ENCODE peak calls at places on chromosomes 12 and 14, in five cellular contexts. I is fibroblast of the aortic adventitia, N is fibroblast of mammary gland, G is A549, A is body of pancreas. S is an unnamed sample.

GRCh38 chr14:58298880-58299664 is 717 bp downstream of the ARID4A start:
- DNase-seq in I (no peak), N (no peak), G (peak), A (peak), S (peak)

GRCh38 chr14:73810478-73811163 is 41.0 kb upstream of the PTGR2 start:
- DNase-seq in I (no peak), N (no peak), G (no peak), A (no peak), S (no peak)

GRCh38 chr14:31420013-31420318 is 384 bp downstream of the HEATR5A start:
- DNase-seq in I (no peak), N (no peak), G (peak), A (peak), S (no peak)

GRCh38 chr12:5806376-5807089 is 138.5 kb downstream of the ANO2 start:
- DNase-seq in I (no peak), N (no peak), G (no peak), A (no peak), S (no peak)

GRCh38 chr12:31106101-31106803 is 32.6 kb downstream of the DDX11 start:
- DNase-seq in I (no peak), N (no peak), G (no peak), A (no peak), S (no peak)

GRCh38 chr12:53937099-53937498 is 1.5 kb upstream of the HOXC13 start:
- DNase-seq in I (no peak), N (no peak), G (no peak), A (no peak), S (no peak)

GRCh38 chr12:13348464-13348863 is 151.9 kb downstream of the EMP1 start:
- DNase-seq in I (no peak), N (peak), G (no peak), A (no peak), S (no peak)

GRCh38 chr12:65741662-65742480 is 82.4 kb upstream of the HMGA2 start:
- DNase-seq in I (peak), N (peak), G (peak), A (peak), S (peak)

GRCh38 chr14:99961826-99962518 is 103.2 kb upstream of the EVL start:
- DNase-seq in I (no peak), N (no peak), G (no peak), A (no peak), S (no peak)

GRCh38 chr12:106642991-106643390 is 60.2 kb downstream of the RFX4 start:
- DNase-seq in I (no peak), N (no peak), G (no peak), A (no peak), S (no peak)

GRCh38 chr14:67151082-67151666 is 38.1 kb upstream of the GARIN2 start:
- DNase-seq in I (peak), N (peak), G (no peak), A (no peak), S (peak)
- TF ChIP-seq CTCF in I (peak), N (peak), G (no peak), A (no peak), S (peak)

GRCh38 chr14:89576960-89577359 is 159.9 kb upstream of the FOXN3 start:
- DNase-seq in I (peak), N (no peak), G (no peak), A (no peak), S (no peak)
- H3K4me3 ChIP-seq in I (no peak), N (no peak), G (no peak), A (no peak), S (no peak)

GRCh38 chr14:102626530-102626929 is 34.1 kb downstream of the RCOR1 start:
- DNase-seq in I (no peak), N (no peak), G (no peak), A (no peak), S (no peak)
- TF ChIP-seq CTCF in I (no peak), N (no peak), G (no peak), A (no peak), S (no peak)

GRCh38 chr12:51320695-51321320 is 3.2 kb downstream of the BIN2 start:
- DNase-seq in I (peak), N (peak), G (no peak), A (no peak), S (peak)

GRCh38 chr12:51321882-51322281 is 2.1 kb downstream of the BIN2 start:
- DNase-seq in I (no peak), N (no peak), G (no peak), A (no peak), S (no peak)

GRCh38 chr12:51320311-51320694 is 3.7 kb downstream of the BIN2 start:
- DNase-seq in I (no peak), N (no peak), G (no peak), A (no peak), S (peak)

GRCh38 chr12:51322452-51322851 is 1.5 kb downstream of the BIN2 start:
- DNase-seq in I (no peak), N (no peak), G (no peak), A (no peak), S (no peak)

GRCh38 chr12:51318846-51319570 is 5.0 kb downstream of the BIN2 start:
- DNase-seq in I (no peak), N (no peak), G (no peak), A (no peak), S (no peak)
- H3K4me3 ChIP-seq in I (no peak), N (no peak), G (no peak), A (no peak), S (no peak)

DNA sequence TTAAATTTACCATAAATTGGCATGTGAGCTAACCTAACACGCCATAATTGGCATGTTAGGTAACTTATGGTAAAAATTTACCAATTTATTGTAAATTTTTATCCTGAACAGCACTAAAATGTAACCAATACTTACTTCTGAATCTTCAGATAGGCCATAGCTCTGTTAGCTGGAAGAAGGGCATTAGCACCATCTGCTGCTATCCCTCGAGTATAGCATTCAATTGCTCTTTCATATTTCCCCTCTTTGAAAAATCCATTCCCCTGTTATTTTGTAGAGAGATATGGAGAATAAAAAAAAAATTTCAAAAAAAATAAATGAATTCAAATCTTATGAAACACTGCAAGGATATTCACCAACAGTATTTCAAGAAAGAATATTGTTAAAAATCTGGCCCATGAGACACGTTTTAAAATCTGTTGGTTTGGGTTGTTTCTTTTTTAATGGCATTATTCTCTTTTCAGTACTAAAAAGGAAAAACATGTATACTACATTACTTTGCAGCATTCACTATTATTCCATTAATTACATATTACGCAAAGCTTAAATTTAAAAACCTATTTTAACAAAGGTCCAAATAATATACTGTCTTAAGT is 19.1 kb downstream of the RPAP3 start:
- DNase-seq in I (peak), N (peak), G (peak), A (no peak), S (peak)
- TF ChIP-seq CTCF in I (peak), N (peak), G (peak), A (peak), S (peak)

GRCh38 chr12:121452356-121453021 is 52.6 kb downstream of the RNF34 start:
- DNase-seq in I (no peak), N (no peak), G (no peak), A (no peak), S (no peak)

GRCh38 chr12:121454921-121455320 is 55.0 kb downstream of the RNF34 start:
- DNase-seq in I (no peak), N (no peak), G (no peak), A (no peak), S (no peak)

GRCh38 chr12:121453022-121453360 is 53.1 kb downstream of the RNF34 start:
- DNase-seq in I (no peak), N (no peak), G (no peak), A (no peak), S (no peak)

GRCh38 chr12:121453629-121454028 is 53.7 kb downstream of the RNF34 start:
- DNase-seq in I (no peak), N (no peak), G (no peak), A (no peak), S (no peak)

GRCh38 chr12:121451931-121452330 is 52.0 kb downstream of the RNF34 start:
- DNase-seq in I (no peak), N (no peak), G (no peak), A (no peak), S (no peak)
- H3K4me3 ChIP-seq in I (no peak), N (no peak), G (no peak), A (no peak), S (no peak)

GRCh38 chr14:78227466-78228077 is 57.4 kb downstream of the NRXN3 start:
- DNase-seq in I (no peak), N (peak), G (no peak), A (no peak), S (no peak)
- TF ChIP-seq CTCF in I (no peak), N (peak), G (no peak), A (no peak), S (no peak)

GRCh38 chr14:91395466-91395865 is 22.2 kb downstream of the CCDC88C start:
- DNase-seq in I (no peak), N (no peak), G (no peak), A (no peak), S (no peak)

GRCh38 chr14:91396959-91397815 is 20.4 kb downstream of the CCDC88C start:
- DNase-seq in I (no peak), N (no peak), G (no peak), A (peak), S (no peak)

GRCh38 chr14:91395998-91396660 is 21.5 kb downstream of the CCDC88C start:
- DNase-seq in I (no peak), N (no peak), G (no peak), A (no peak), S (no peak)

GRCh38 chr14:91392623-91393303 is 24.9 kb downstream of the CCDC88C start:
- DNase-seq in I (no peak), N (no peak), G (no peak), A (no peak), S (no peak)

GRCh38 chr14:91394105-91395081 is 23.2 kb downstream of the CCDC88C start:
- DNase-seq in I (no peak), N (no peak), G (no peak), A (no peak), S (no peak)
- H3K4me3 ChIP-seq in I (no peak), N (no peak), G (no peak), A (no peak), S (no peak)

GRCh38 chr12:92604786-92605185 is 98.0 kb upstream of the PLEKHG7 start:
- DNase-seq in I (peak), N (no peak), G (no peak), A (no peak), S (no peak)

GRCh38 chr12:92603741-92604432 is 98.9 kb upstream of the PLEKHG7 start:
- DNase-seq in I (peak), N (peak), G (no peak), A (no peak), S (no peak)

GRCh38 chr12:92601680-92602079 is 101.1 kb upstream of the PLEKHG7 start:
- DNase-seq in I (no peak), N (no peak), G (no peak), A (no peak), S (no peak)

GRCh38 chr12:92602476-92602875 is 100.3 kb upstream of the PLEKHG7 start:
- DNase-seq in I (peak), N (peak), G (no peak), A (no peak), S (peak)

GRCh38 chr12:92602930-92603623 is 99.7 kb upstream of the PLEKHG7 start:
- DNase-seq in I (peak), N (no peak), G (no peak), A (no peak), S (peak)
- TF ChIP-seq CTCF in I (no peak), N (no peak), G (no peak), A (no peak), S (no peak)